ENCODE peak calls at places on chromosomes 6 and 20, in six cellular contexts. H, N, G, V, J and D are unnamed samples.

GRCh38 chr6:63997727-63998126 is 362.1 kb downstream of the PHF3 start:
- DNase-seq in J (no peak), V (no peak), H (no peak), N (no peak), G (no peak), D (no peak)

GRCh38 chr20:47317127-47317895 is 39.2 kb downstream of the ZMYND8 start:
- DNase-seq in N (peak; percentile 86), J (peak; percentile 85), V (peak; percentile 99), H (peak; percentile 45), G (peak; percentile 88), D (peak; percentile 75)

GRCh38 chr6:143549630-143550268 is 38.2 kb upstream of the FUCA2 start:
- DNase-seq in V (peak; percentile 50), H (peak; percentile 27), J (no peak), N (no peak), G (no peak), D (no peak)

GRCh38 chr20:17504898-17505663 is 26.1 kb downstream of the BFSP1 start:
- DNase-seq in H (peak; percentile 9), V (peak; percentile 44), G (no peak), N (peak; percentile 47), J (peak; percentile 77), D (peak; percentile 16)

GRCh38 chr6:152301806-152302568 is 335.2 kb downstream of the SYNE1 start:
- DNase-seq in H (peak; percentile 82), J (peak; percentile 92), N (peak; percentile 8), V (peak; percentile 87), G (peak; percentile 78), D (peak; percentile 74)

GRCh38 chr6:114108119-114109002 is 137.4 kb upstream of the HDAC2 start:
- DNase-seq in N (no peak), H (no peak), G (peak; percentile 34), V (peak; percentile 48), J (peak; percentile 80), D (peak; percentile 44)

GRCh38 chr6:135181333-135182119 is 418 bp downstream of the MYB start:
- DNase-seq in H (peak; percentile 1), N (no peak), J (peak; percentile 43), V (no peak), G (no peak), D (no peak)

GRCh38 chr20:47740225-47741184 is 44.8 kb downstream of the SULF2 start:
- DNase-seq in V (peak; percentile 13), N (no peak), J (peak; percentile 47), G (no peak), H (no peak), D (no peak)

GRCh38 chr6:25311251-25311910 is 32.2 kb downstream of the CARMIL1 start:
- DNase-seq in J (no peak), H (no peak), G (no peak), N (no peak), V (peak; percentile 21), D (no peak)

GRCh38 chr20:51447097-51447764 is 95.3 kb downstream of the NFATC2 start:
- DNase-seq in J (no peak), G (peak; percentile 91), N (no peak), H (no peak), V (peak; percentile 91), D (peak; percentile 96)

GRCh38 chr6:38775870-38776269 is 60.8 kb downstream of the DNAH8 start:
- DNase-seq in H (no peak), G (no peak), V (no peak), J (no peak), N (no peak), D (no peak)

GRCh38 chr6:17091122-17091521 is 10.7 kb upstream of the STMND1 start:
- DNase-seq in G (no peak), H (no peak), N (no peak), V (no peak), J (no peak), D (no peak)

GRCh38 chr20:45012682-45013302 is 46.5 kb downstream of the STK4 start:
- DNase-seq in H (no peak), J (peak; percentile 59), N (no peak), V (peak; percentile 66), G (peak; percentile 20), D (no peak)

GRCh38 chr6:129686941-129687627 is 22.9 kb downstream of the ARHGAP18 start:
- DNase-seq in V (peak; percentile 50), N (peak; percentile 90), H (no peak), G (no peak), J (no peak), D (no peak)

GRCh38 chr20:50108571-50109235 is 4.2 kb downstream of the UBE2V1 start:
- DNase-seq in G (no peak), V (no peak), J (no peak), N (no peak), H (no peak), D (no peak)

GRCh38 chr20:62426678-62427077 is 661 bp downstream of the RBBP8NL start:
- DNase-seq in N (no peak), J (peak; percentile 77), V (no peak), H (no peak), G (no peak), D (no peak)

GRCh38 chr6:16049178-16049577 is 79.7 kb upstream of the MYLIP start:
- DNase-seq in V (peak; percentile 27), H (no peak), N (no peak), J (no peak), G (no peak), D (no peak)

GRCh38 chr6:85580878-85581267 is 12.8 kb downstream of the SNX14 start:
- DNase-seq in G (no peak), H (no peak), J (peak; percentile 58), N (no peak), V (peak; percentile 82), D (peak; percentile 27)

GRCh38 chr6:35663001-35663400 is 25.7 kb downstream of the FKBP5 start:
- DNase-seq in J (no peak), N (no peak), V (no peak), G (no peak), H (no peak), D (no peak)

GRCh38 chr6:93684339-93684738 is 265.0 kb upstream of the EPHA7 start:
- DNase-seq in N (no peak), H (no peak), G (no peak), J (no peak), V (no peak), D (no peak)

GRCh38 chr6:16129623-16130243 is 847 bp downstream of the MYLIP start:
- DNase-seq in G (no peak), J (peak; percentile 36), N (no peak), H (no peak), V (no peak), D (no peak)

GRCh38 chr6:158815915-158816314 is 3.3 kb downstream of the EZR start:
- DNase-seq in H (no peak), G (no peak), V (no peak), J (no peak), N (no peak), D (no peak)